ENCODE peak calls at places on chromosome 20, in four cellular contexts. Z is activated CD8-positive, alpha-beta T cell treated with anti-CD3 and anti-CD28 coated beads for 36 hours; Q is ecto neural progenitor cell; J is upper lobe of right lung. W is an unnamed sample.

GRCh38 chr20:53959849-53960585 is 110.4 kb downstream of the BCAS1 start:
- DNase-seq in Z (no peak), Q (no peak), J (no peak), W (no peak)

GRCh38 chr20:7596541-7596940 is 343.7 kb downstream of the HAO1 start:
- DNase-seq in Z (no peak), Q (no peak), J (no peak), W (no peak)

GRCh38 chr20:37379967-37380828 is 34.3 kb downstream of the SRC start:
- DNase-seq in Z (no peak), Q (no peak), J (no peak), W (no peak)

GRCh38 chr20:53883098-53883762 is 187.2 kb downstream of the BCAS1 start:
- DNase-seq in Z (peak), Q (no peak), J (no peak), W (no peak)

GRCh38 chr20:25464501-25465204 is 57.2 kb downstream of the GINS1 start:
- DNase-seq in Z (no peak), Q (no peak), J (no peak), W (no peak)

GRCh38 chr20:64049060-64049886 is at the start of gene SOX18:
- DNase-seq in Z (peak), Q (peak), J (no peak), W (no peak)

GRCh38 chr20:49171928-49172327 is 16.2 kb downstream of the STAU1 start:
- DNase-seq in Z (no peak), Q (no peak), J (no peak), W (no peak)

GRCh38 chr20:51272392-51272791 is 249.5 kb upstream of the KCNG1 start:
- DNase-seq in Z (no peak), Q (no peak), J (no peak), W (no peak)

GRCh38 chr20:10059006-10059405 is 24.2 kb downstream of the ANKEF1 start:
- DNase-seq in Z (no peak), Q (no peak), J (no peak), W (no peak)

GRCh38 chr20:43409041-43409913 is 48.4 kb upstream of the SRSF6 start:
- DNase-seq in Z (peak), Q (no peak), J (no peak), W (no peak)

GRCh38 chr20:1964061-1964460 is 29.8 kb downstream of the PDYN start:
- DNase-seq in Z (peak), Q (no peak), J (no peak), W (no peak)

GRCh38 chr20:61233590-61233989 is 18.5 kb upstream of the CDH4 start:
- DNase-seq in Z (no peak), Q (no peak), J (no peak), W (no peak)

GRCh38 chr20:14919473-14920157 is 582.2 kb upstream of the FLRT3 start:
- DNase-seq in Z (no peak), Q (no peak), J (peak), W (no peak)

GRCh38 chr20:48841861-48842529 is 14.2 kb upstream of the PREX1 start:
- DNase-seq in Z (no peak), Q (no peak), J (no peak), W (no peak)

GRCh38 chr20:46954490-46955038 is 59.9 kb downstream of the EYA2 start:
- DNase-seq in Z (no peak), Q (no peak), J (no peak), W (no peak)

GRCh38 chr20:56788041-56788670 is 159.1 kb downstream of the TFAP2C start:
- DNase-seq in Z (no peak), Q (no peak), J (no peak), W (no peak)

GRCh38 chr20:53621482-53622246 is 28.0 kb upstream of the ZNF217 start:
- DNase-seq in Z (peak), Q (no peak), J (peak), W (no peak)

GRCh38 chr20:39264506-39265172 is 302.5 kb downstream of the DHX35 start:
- DNase-seq in Z (peak), Q (peak), J (no peak), W (no peak)

GRCh38 chr20:52420805-52421204 is 229.2 kb upstream of the ZFP64 start:
- DNase-seq in Z (no peak), Q (no peak), J (no peak), W (no peak)

GRCh38 chr20:50572922-50573777 is 63.0 kb downstream of the PTPN1 start:
- DNase-seq in Z (no peak), Q (no peak), J (no peak), W (no peak)

W was measured in central memory CD8-positive, alpha-beta T cell.